ENCODE peak calls at places on chromosomes 16 and 17, in six cellular contexts. A is activated B cell treated with CpG ODN at 0.5 μM for 24 hours; I is fibroblast of the conjunctiva; V is OCI-LY7; J is stimulated activated CD4-positive, alpha-beta T cell treated with anti-CD3 and anti-CD28 coated beads, Interleukin-2, amount 100 ng/mL, for 24 hours; P is EL. F is an unnamed sample.

GRCh38 chr16:53156516-53156915 is 101.7 kb downstream of the CHD9 start:
- DNase-seq in P (peak; percentile 9), J (no peak), I (no peak), A (no peak), V (no peak), F (no peak)

GRCh38 chr16:9033125-9033830 is 58.2 kb upstream of the HAPSTR1 start:
- DNase-seq in J (no peak), A (no peak), V (peak; percentile 41), P (peak; percentile 65), I (peak; percentile 37), F (peak; percentile 90)

GRCh38 chr17:61461967-61462733 is 9.9 kb downstream of the TBX4 start:
- DNase-seq in P (peak; percentile 12), I (no peak), A (no peak), J (no peak), V (no peak), F (no peak)

GRCh38 chr17:39929657-39930407 is 2.3 kb downstream of the LRRC3C start:
- DNase-seq in A (no peak), J (no peak), P (peak; percentile 92), I (no peak), V (no peak), F (peak; percentile 93)

GRCh38 chr17:40530988-40531971 is 29.9 kb upstream of the TNS4 start:
- DNase-seq in I (no peak), A (no peak), P (no peak), J (peak; percentile 86), V (peak; percentile 32), F (peak; percentile 84)

GRCh38 chr17:16486373-16487250 is 5.4 kb downstream of the LRRC75A start:
- DNase-seq in A (no peak), P (peak; percentile 79), V (no peak), J (no peak), I (peak; percentile 12), F (no peak)

GRCh38 chr17:52476638-52477313 is 318.3 kb upstream of the CA10 start:
- DNase-seq in A (no peak), V (no peak), J (no peak), I (no peak), P (no peak), F (no peak)

GRCh38 chr17:2436516-2436915 is 35.7 kb upstream of the MNT start:
- DNase-seq in J (no peak), A (no peak), P (no peak), I (no peak), V (peak; percentile 14), F (no peak)

GRCh38 chr17:15965510-15965909 is 20.6 kb downstream of the ADORA2B start:
- DNase-seq in J (no peak), I (no peak), P (no peak), A (no peak), V (no peak), F (no peak)

GRCh38 chr16:5870886-5871715 is 773.5 kb upstream of the EEF2KMT start:
- DNase-seq in J (no peak), P (no peak), I (no peak), A (no peak), V (no peak), F (no peak)

GRCh38 chr17:81845361-81845760 is 10.5 kb upstream of the PPP1R27 start:
- DNase-seq in I (no peak), A (no peak), J (no peak), P (no peak), V (no peak), F (no peak)

GRCh38 chr17:44610871-44611270 is 45.4 kb upstream of the MEIOC start:
- DNase-seq in P (peak; percentile 33), J (no peak), I (no peak), V (no peak), A (no peak), F (no peak)

GRCh38 chr17:28406478-28406824 is 439 bp upstream of the SLC46A1 start:
- DNase-seq in A (no peak), J (no peak), V (no peak), P (no peak), I (no peak), F (no peak)

GRCh38 chr16:30786115-30786935 is 680 bp downstream of the ZNF629 start:
- DNase-seq in A (no peak), I (no peak), V (no peak), P (peak; percentile 71), J (peak; percentile 35), F (no peak)

GRCh38 chr16:71882505-71883192 is 1.3 kb downstream of the ZNF821 start:
- DNase-seq in A (peak; percentile 26), I (peak; percentile 53), V (peak; percentile 90), J (peak; percentile 70), P (peak; percentile 69), F (peak; percentile 75)

GRCh38 chr16:58051821-58052603 is 26.5 kb downstream of the MMP15 start:
- DNase-seq in A (no peak), V (no peak), I (no peak), P (no peak), J (no peak), F (no peak)

GRCh38 chr17:79855331-79856124 is 16.3 kb upstream of the CBX4 start:
- DNase-seq in V (no peak), I (no peak), J (no peak), P (no peak), A (no peak), F (no peak)

GRCh38 chr17:51425793-51426192 is 165.4 kb downstream of the UTP18 start:
- DNase-seq in V (no peak), J (no peak), A (no peak), I (no peak), P (no peak), F (no peak)

GRCh38 chr17:40415390-40415789 is 2.3 kb downstream of the TOP2A start:
- DNase-seq in V (peak; percentile 63), I (peak; percentile 28), A (no peak), J (no peak), P (peak; percentile 57), F (no peak)